ENCODE peak calls at places on chromosomes 7 and 10, in ten cellular contexts. One of them, this sample, is unnamed.

GRCh38 chr7:139232377-139232717 is 1.3 kb downstream of the UBN2 start:
- DNase-seq in GM12892: no peak
- DNase-seq in anterior cingulate cortex: no peak
- DNase-seq in GM19239: no peak
- DNase-seq in Right ventricle myocardium superior: no peak
- DNase-seq in mesothelial cell of epicardium: no peak
- DNase-seq in fibroblast of mammary gland: no peak
- DNase-seq in T-helper 2 cell: no peak
- DNase-seq in GOT3: no peak
- DNase-seq in IMR-90: peak; percentile 24
- DNase-seq in this sample: no peak

GRCh38 chr7:20798694-20799121 is 12.0 kb upstream of the SP8 start:
- DNase-seq in IMR-90: no peak
- DNase-seq in anterior cingulate cortex: no peak
- DNase-seq in Right ventricle myocardium superior: no peak
- DNase-seq in GM19239: no peak
- DNase-seq in fibroblast of mammary gland: no peak
- DNase-seq in mesothelial cell of epicardium: no peak
- DNase-seq in GM12892: no peak
- DNase-seq in GOT3: no peak
- DNase-seq in T-helper 2 cell: no peak
- DNase-seq in this sample: no peak

GRCh38 chr7:71488308-71488707 is 356.4 kb downstream of the GALNT17 start:
- DNase-seq in mesothelial cell of epicardium: no peak
- DNase-seq in Right ventricle myocardium superior: no peak
- DNase-seq in GOT3: no peak
- DNase-seq in GM19239: no peak
- DNase-seq in IMR-90: no peak
- DNase-seq in GM12892: no peak
- DNase-seq in T-helper 2 cell: no peak
- DNase-seq in anterior cingulate cortex: no peak
- DNase-seq in fibroblast of mammary gland: peak; percentile 90
- DNase-seq in this sample: no peak

GRCh38 chr7:121480058-121480457 is 84.0 kb upstream of the FAM3C start:
- DNase-seq in T-helper 2 cell: no peak
- DNase-seq in GM19239: no peak
- DNase-seq in IMR-90: no peak
- DNase-seq in GOT3: no peak
- DNase-seq in Right ventricle myocardium superior: no peak
- DNase-seq in mesothelial cell of epicardium: no peak
- DNase-seq in fibroblast of mammary gland: no peak
- DNase-seq in anterior cingulate cortex: no peak
- DNase-seq in GM12892: no peak
- DNase-seq in this sample: peak; percentile 7

GRCh38 chr10:76479103-76479790 is 1047.8 kb downstream of the LRMDA start:
- DNase-seq in T-helper 2 cell: no peak
- DNase-seq in GOT3: no peak
- DNase-seq in fibroblast of mammary gland: no peak
- DNase-seq in Right ventricle myocardium superior: no peak
- DNase-seq in GM12892: no peak
- DNase-seq in mesothelial cell of epicardium: no peak
- DNase-seq in anterior cingulate cortex: no peak
- DNase-seq in GM19239: no peak
- DNase-seq in IMR-90: no peak
- DNase-seq in this sample: no peak

GRCh38 chr7:14837216-14837615 is 65.3 kb downstream of the DGKB start:
- DNase-seq in Right ventricle myocardium superior: no peak
- DNase-seq in fibroblast of mammary gland: peak; percentile 26
- DNase-seq in GM19239: no peak
- DNase-seq in mesothelial cell of epicardium: no peak
- DNase-seq in GM12892: no peak
- DNase-seq in T-helper 2 cell: no peak
- DNase-seq in anterior cingulate cortex: no peak
- DNase-seq in GOT3: no peak
- DNase-seq in IMR-90: no peak
- DNase-seq in this sample: no peak

GRCh38 chr10:116765549-116766162 is 23.3 kb upstream of the HSPA12A start:
- DNase-seq in GM12892: no peak
- DNase-seq in IMR-90: no peak
- DNase-seq in GM19239: no peak
- DNase-seq in mesothelial cell of epicardium: no peak
- DNase-seq in anterior cingulate cortex: no peak
- DNase-seq in GOT3: no peak
- DNase-seq in Right ventricle myocardium superior: no peak
- DNase-seq in T-helper 2 cell: no peak
- DNase-seq in fibroblast of mammary gland: peak; percentile 29
- DNase-seq in this sample: no peak

GRCh38 chr7:34675749-34676374 is 17.8 kb downstream of the NPSR1 start:
- DNase-seq in fibroblast of mammary gland: peak; percentile 3
- DNase-seq in GM12892: no peak
- DNase-seq in mesothelial cell of epicardium: no peak
- DNase-seq in GM19239: no peak
- DNase-seq in GOT3: no peak
- DNase-seq in T-helper 2 cell: no peak
- DNase-seq in Right ventricle myocardium superior: no peak
- DNase-seq in IMR-90: no peak
- DNase-seq in anterior cingulate cortex: no peak
- DNase-seq in this sample: peak; percentile 27

GRCh38 chr7:156845379-156846101 is 47.4 kb downstream of the LMBR1 start:
- DNase-seq in anterior cingulate cortex: no peak
- DNase-seq in fibroblast of mammary gland: no peak
- DNase-seq in mesothelial cell of epicardium: no peak
- DNase-seq in T-helper 2 cell: no peak
- DNase-seq in Right ventricle myocardium superior: no peak
- DNase-seq in IMR-90: peak; percentile 10
- DNase-seq in GOT3: no peak
- DNase-seq in GM12892: no peak
- DNase-seq in GM19239: no peak
- DNase-seq in this sample: no peak

GRCh38 chr7:142812437-142813215 is 41.9 kb downstream of the PRSS2 start:
- DNase-seq in GM19239: no peak
- DNase-seq in fibroblast of mammary gland: no peak
- DNase-seq in IMR-90: no peak
- DNase-seq in anterior cingulate cortex: no peak
- DNase-seq in GOT3: no peak
- DNase-seq in T-helper 2 cell: no peak
- DNase-seq in mesothelial cell of epicardium: no peak
- DNase-seq in Right ventricle myocardium superior: no peak
- DNase-seq in GM12892: no peak
- DNase-seq in this sample: no peak

GRCh38 chr7:69656890-69657289 is 58.6 kb downstream of the AUTS2 start:
- DNase-seq in IMR-90: no peak
- DNase-seq in T-helper 2 cell: no peak
- DNase-seq in anterior cingulate cortex: no peak
- DNase-seq in GM12892: no peak
- DNase-seq in GM19239: no peak
- DNase-seq in Right ventricle myocardium superior: peak; percentile 64
- DNase-seq in mesothelial cell of epicardium: no peak
- DNase-seq in GOT3: no peak
- DNase-seq in fibroblast of mammary gland: peak; percentile 88
- DNase-seq in this sample: no peak